ENCODE peak calls at places on chromosome 21, in seven cellular contexts. One of them, this sample, is unnamed.

GRCh38 chr21:28624626-28625025 is 368.1 kb downstream of the LTN1 start:
- DNase-seq in midbrain: no peak
- DNase-seq in astrocyte of the spinal cord: no peak
- DNase-seq in GM06990: no peak
- DNase-seq in endothelial cell: no peak
- DNase-seq in AML-193: no peak
- DNase-seq in GM10248: no peak
- DNase-seq in this sample: no peak

GRCh38 chr21:15732290-15732995 is 2.7 kb downstream of the USP25 start:
- DNase-seq in midbrain: no peak
- DNase-seq in astrocyte of the spinal cord: peak; percentile 58
- DNase-seq in GM06990: peak; percentile 60
- DNase-seq in endothelial cell: no peak
- DNase-seq in AML-193: peak; percentile 79
- DNase-seq in GM10248: peak; percentile 69
- DNase-seq in this sample: no peak

GRCh38 chr21:35291963-35292627 is 243.0 kb upstream of the RUNX1 start:
- DNase-seq in midbrain: no peak
- DNase-seq in astrocyte of the spinal cord: peak; percentile 28
- DNase-seq in GM06990: no peak
- DNase-seq in endothelial cell: no peak
- DNase-seq in AML-193: no peak
- DNase-seq in GM10248: no peak
- DNase-seq in this sample: no peak

GRCh38 chr21:36747815-36748381 is 49.0 kb downstream of the SIM2 start:
- DNase-seq in midbrain: peak; percentile 57
- DNase-seq in astrocyte of the spinal cord: no peak
- DNase-seq in GM06990: peak; percentile 39
- DNase-seq in endothelial cell: peak; percentile 91
- DNase-seq in AML-193: no peak
- DNase-seq in GM10248: peak; percentile 52
- DNase-seq in this sample: peak; percentile 31

GRCh38 chr21:45584786-45585185 is 42.5 kb upstream of the SLC19A1 start:
- DNase-seq in midbrain: no peak
- DNase-seq in astrocyte of the spinal cord: no peak
- DNase-seq in GM06990: no peak
- DNase-seq in endothelial cell: no peak
- DNase-seq in AML-193: no peak
- DNase-seq in GM10248: no peak
- DNase-seq in this sample: no peak

GRCh38 chr21:26469789-26470188 is 103.3 kb downstream of the CYYR1 start:
- DNase-seq in midbrain: no peak
- DNase-seq in astrocyte of the spinal cord: peak; percentile 71
- DNase-seq in GM06990: no peak
- DNase-seq in endothelial cell: no peak
- DNase-seq in AML-193: no peak
- DNase-seq in GM10248: no peak
- DNase-seq in this sample: no peak

GRCh38 chr21:20647603-20648002 is 350.6 kb upstream of the NCAM2 start:
- DNase-seq in midbrain: no peak
- DNase-seq in astrocyte of the spinal cord: peak; percentile 57
- DNase-seq in GM06990: no peak
- DNase-seq in endothelial cell: no peak
- DNase-seq in AML-193: no peak
- DNase-seq in GM10248: no peak
- DNase-seq in this sample: no peak

GRCh38 chr21:45318556-45319341 is 31.1 kb upstream of the POFUT2 start:
- DNase-seq in midbrain: no peak
- DNase-seq in astrocyte of the spinal cord: no peak
- DNase-seq in GM06990: no peak
- DNase-seq in endothelial cell: no peak
- DNase-seq in AML-193: no peak
- DNase-seq in GM10248: no peak
- DNase-seq in this sample: no peak

GRCh38 chr21:45255381-45256020 is 32.2 kb downstream of the POFUT2 start:
- DNase-seq in midbrain: no peak
- DNase-seq in astrocyte of the spinal cord: no peak
- DNase-seq in GM06990: peak; percentile 37
- DNase-seq in endothelial cell: no peak
- DNase-seq in AML-193: no peak
- DNase-seq in GM10248: no peak
- DNase-seq in this sample: no peak

GRCh38 chr21:23936224-23936623 is 1671.1 kb downstream of the MRPL39 start:
- DNase-seq in midbrain: peak; percentile 40
- DNase-seq in astrocyte of the spinal cord: peak; percentile 29
- DNase-seq in GM06990: no peak
- DNase-seq in endothelial cell: no peak
- DNase-seq in AML-193: peak; percentile 27
- DNase-seq in GM10248: no peak
- DNase-seq in this sample: no peak

GRCh38 chr21:37636152-37636860 is 269.7 kb downstream of the DYRK1A start:
- DNase-seq in midbrain: no peak
- DNase-seq in astrocyte of the spinal cord: peak; percentile 56
- DNase-seq in GM06990: no peak
- DNase-seq in endothelial cell: no peak
- DNase-seq in AML-193: no peak
- DNase-seq in GM10248: no peak
- DNase-seq in this sample: no peak

GRCh38 chr21:43273708-43274021 is 104.9 kb downstream of the CRYAA start:
- DNase-seq in midbrain: no peak
- DNase-seq in astrocyte of the spinal cord: no peak
- DNase-seq in GM06990: no peak
- DNase-seq in endothelial cell: no peak
- DNase-seq in AML-193: no peak
- DNase-seq in GM10248: no peak
- DNase-seq in this sample: no peak

GRCh38 chr21:42850866-42851391 is 28.4 kb downstream of the WDR4 start:
- DNase-seq in midbrain: no peak
- DNase-seq in astrocyte of the spinal cord: no peak
- DNase-seq in GM06990: no peak
- DNase-seq in endothelial cell: peak; percentile 63
- DNase-seq in AML-193: peak; percentile 9
- DNase-seq in GM10248: no peak
- DNase-seq in this sample: no peak

GRCh38 chr21:45323487-45324380 is 36.0 kb upstream of the POFUT2 start:
- DNase-seq in midbrain: no peak
- DNase-seq in astrocyte of the spinal cord: no peak
- DNase-seq in GM06990: no peak
- DNase-seq in endothelial cell: no peak
- DNase-seq in AML-193: no peak
- DNase-seq in GM10248: no peak
- DNase-seq in this sample: no peak

GRCh38 chr21:15061284-15061683 is 3.5 kb downstream of the NRIP1 start:
- DNase-seq in midbrain: no peak
- DNase-seq in astrocyte of the spinal cord: no peak
- DNase-seq in GM06990: no peak
- DNase-seq in endothelial cell: no peak
- DNase-seq in AML-193: no peak
- DNase-seq in GM10248: no peak
- DNase-seq in this sample: no peak

GRCh38 chr21:36693144-36694040 is 5.5 kb upstream of the SIM2 start:
- DNase-seq in midbrain: no peak
- DNase-seq in astrocyte of the spinal cord: peak; percentile 52
- DNase-seq in GM06990: no peak
- DNase-seq in endothelial cell: peak; percentile 53
- DNase-seq in AML-193: no peak
- DNase-seq in GM10248: peak; percentile 28
- DNase-seq in this sample: no peak

GRCh38 chr21:42777757-42778344 is 101.5 kb downstream of the WDR4 start:
- DNase-seq in midbrain: peak; percentile 52
- DNase-seq in astrocyte of the spinal cord: peak; percentile 9
- DNase-seq in GM06990: no peak
- DNase-seq in endothelial cell: no peak
- DNase-seq in AML-193: no peak
- DNase-seq in GM10248: peak; percentile 62
- DNase-seq in this sample: peak; percentile 50

GRCh38 chr21:44870748-44871495 is 2.6 kb downstream of the PTTG1IP start:
- DNase-seq in midbrain: peak; percentile 15
- DNase-seq in astrocyte of the spinal cord: peak; percentile 22
- DNase-seq in GM06990: no peak
- DNase-seq in endothelial cell: no peak
- DNase-seq in AML-193: peak; percentile 19
- DNase-seq in GM10248: no peak
- DNase-seq in this sample: peak; percentile 79

GRCh38 chr21:39610705-39611104 is 2.0 kb upstream of the B3GALT5 start:
- DNase-seq in midbrain: no peak
- DNase-seq in astrocyte of the spinal cord: peak; percentile 14
- DNase-seq in GM06990: no peak
- DNase-seq in endothelial cell: no peak
- DNase-seq in AML-193: no peak
- DNase-seq in GM10248: no peak
- DNase-seq in this sample: no peak

GRCh38 chr21:29430581-29430980 is 131.9 kb downstream of the BACH1 start:
- DNase-seq in midbrain: no peak
- DNase-seq in astrocyte of the spinal cord: no peak
- DNase-seq in GM06990: no peak
- DNase-seq in endothelial cell: no peak
- DNase-seq in AML-193: no peak
- DNase-seq in GM10248: no peak
- DNase-seq in this sample: no peak

GRCh38 chr21:35974801-35975200 is 85.5 kb downstream of the SETD4 start:
- DNase-seq in midbrain: no peak
- DNase-seq in astrocyte of the spinal cord: peak; percentile 66
- DNase-seq in GM06990: no peak
- DNase-seq in endothelial cell: no peak
- DNase-seq in AML-193: no peak
- DNase-seq in GM10248: no peak
- DNase-seq in this sample: no peak